ENCODE peak calls at places on chromosomes 7 and 10, in five cellular contexts. Y is Panc1, E is HCT116, K is suprapubic skin, U is stomach. A is an unnamed sample.

GRCh38 chr7:139746652-139747051 is 31.1 kb downstream of the HIPK2 start:
- DNase-seq in Y (no peak), E (no peak), K (no peak), U (no peak), A (no peak)

GRCh38 chr7:23925088-23925487 is 215.1 kb downstream of the STK31 start:
- DNase-seq in Y (no peak), E (no peak), K (no peak), U (no peak), A (no peak)

GRCh38 chr10:32005050-32005449 is 51.2 kb downstream of the KIF5B start:
- DNase-seq in Y (peak), E (peak), K (no peak), U (peak), A (peak)

GRCh38 chr7:64999165-65000004 is 7.1 kb downstream of the ERV3-1 start:
- DNase-seq in Y (no peak), E (no peak), K (no peak), U (peak), A (no peak)

GRCh38 chr10:63266337-63267327 is 133.5 kb downstream of the NRBF2 start:
- DNase-seq in Y (peak), E (no peak), K (no peak), U (no peak), A (no peak)

GRCh38 chr10:131947631-131948347 is 33.9 kb downstream of the BNIP3 start:
- DNase-seq in Y (peak), E (no peak), K (peak), U (no peak), A (no peak)

GRCh38 chr10:88110822-88111221 is 247.4 kb downstream of the PTEN start:
- DNase-seq in Y (no peak), E (no peak), K (no peak), U (no peak), A (no peak)

GRCh38 chr7:40546616-40547501 is 412.1 kb downstream of the SUGCT start:
- DNase-seq in Y (no peak), E (no peak), K (no peak), U (no peak), A (no peak)

GRCh38 chr7:151024435-151025056 is at the start of gene ATG9B:
- DNase-seq in Y (no peak), E (no peak), K (no peak), U (no peak), A (no peak)

GRCh38 chr10:88386878-88387773 is 196.0 kb downstream of the RNLS start:
- DNase-seq in Y (no peak), E (peak), K (no peak), U (no peak), A (no peak)

GRCh38 chr7:155052982-155053381 is 17.1 kb upstream of the HTR5A start:
- DNase-seq in Y (no peak), E (no peak), K (no peak), U (no peak), A (no peak)

GRCh38 chr10:119347181-119347974 is 140.0 kb downstream of the GRK5 start:
- DNase-seq in Y (no peak), E (no peak), K (no peak), U (no peak), A (no peak)

GRCh38 chr10:74825371-74826141 is 844 bp upstream of the KAT6B start:
- DNase-seq in Y (no peak), E (no peak), K (no peak), U (peak), A (no peak)

GRCh38 chr7:81256991-81257390 is 338.1 kb upstream of the SEMA3C start:
- DNase-seq in Y (no peak), E (no peak), K (no peak), U (no peak), A (no peak)

GRCh38 chr10:99850041-99850766 is 67.8 kb downstream of the ABCC2 start:
- DNase-seq in Y (no peak), E (no peak), K (no peak), U (no peak), A (no peak)

GRCh38 chr7:43735802-43736603 is 6.7 kb upstream of the COA1 start:
- DNase-seq in Y (no peak), E (no peak), K (no peak), U (no peak), A (no peak)

GRCh38 chr7:490461-491291 is 29.0 kb downstream of the PDGFA start:
- DNase-seq in Y (no peak), E (no peak), K (peak), U (no peak), A (peak)

GRCh38 chr7:105017263-105018051 is 3.5 kb downstream of the KMT2E start:
- DNase-seq in Y (no peak), E (no peak), K (no peak), U (no peak), A (no peak)

GRCh38 chr7:105013818-105014724 is at the start of gene KMT2E:
- DNase-seq in Y (no peak), E (peak), K (peak), U (peak), A (peak)

GRCh38 chr7:105016083-105017075 is 2.4 kb downstream of the KMT2E start:
- DNase-seq in Y (no peak), E (no peak), K (no peak), U (no peak), A (no peak)

GRCh38 chr7:105014725-105015630 is 973 bp downstream of the KMT2E start:
- DNase-seq in Y (peak), E (no peak), K (no peak), U (peak), A (peak)

GRCh38 chr7:105015631-105015965 is 1.6 kb downstream of the KMT2E start:
- DNase-seq in Y (no peak), E (no peak), K (no peak), U (peak), A (peak)
- TF ChIP-seq POLR2AphosphoS5 in Y (no peak), E (no peak), K (no peak), U (no peak), A (no peak)

DNA sequence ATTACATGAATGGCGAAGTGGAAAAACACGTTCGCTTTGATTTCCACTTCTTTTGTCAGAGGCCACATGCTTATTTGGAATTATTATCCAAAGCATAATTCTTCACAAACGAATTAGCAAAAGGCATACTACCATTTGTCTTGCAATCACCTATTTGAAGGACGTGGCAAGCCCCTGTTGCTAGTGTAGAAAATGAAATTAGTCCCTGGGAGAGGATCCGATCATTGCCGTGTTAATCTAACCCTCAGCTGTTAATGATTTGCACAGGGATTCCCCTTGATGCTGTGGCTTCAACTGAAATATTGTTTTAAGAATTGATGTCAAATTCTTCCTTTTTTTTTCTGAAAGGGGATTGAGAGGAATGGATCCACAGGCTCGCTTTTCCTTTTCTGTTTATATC is 4.6 kb downstream of the AGMO start:
- DNase-seq in Y (no peak), E (no peak), K (no peak), U (no peak), A (no peak)
- H3K27ac ChIP-seq in Y (no peak), E (no peak), K (no peak), U (no peak), A (no peak)

DNA sequence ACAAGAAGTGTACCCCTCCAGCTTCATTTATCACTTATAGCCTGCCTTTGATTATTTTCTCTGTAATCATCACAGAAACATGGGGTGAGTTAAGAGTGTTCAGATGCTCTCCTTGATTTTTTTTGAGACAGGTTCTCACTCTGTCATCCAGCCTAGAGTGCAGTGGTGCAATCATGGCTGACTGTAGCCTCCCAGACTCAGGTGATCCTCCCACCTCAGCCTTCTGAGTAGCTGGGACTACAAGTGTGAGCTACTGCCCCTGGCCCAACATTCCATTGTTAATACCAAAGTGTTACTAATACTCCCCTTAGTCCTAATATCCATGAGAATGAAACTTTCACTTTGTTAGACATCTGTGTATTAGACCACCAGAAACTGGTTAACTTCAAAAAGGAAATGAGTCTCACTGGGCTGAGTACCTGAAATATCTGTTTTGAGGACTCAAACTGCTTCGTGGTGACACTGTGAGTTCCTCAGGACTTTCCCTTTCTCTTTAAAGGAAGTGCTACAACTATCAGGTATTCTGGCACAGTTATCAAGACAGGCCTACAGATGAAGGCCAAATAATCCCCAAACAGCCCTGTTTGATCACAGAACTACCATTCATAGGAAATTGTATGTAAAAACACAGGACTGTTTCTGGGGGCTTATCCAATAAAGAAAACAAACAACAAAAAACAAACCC is 20.5 kb upstream of the CFAP70 start:
- DNase-seq in Y (no peak), E (no peak), K (no peak), U (no peak), A (no peak)
- TF ChIP-seq CTCF in Y (no peak), E (no peak), K (no peak), U (no peak), A (no peak)

GRCh38 chr10:73802276-73802991 is 9.0 kb downstream of the NDST2 start:
- DNase-seq in Y (no peak), E (no peak), K (no peak), U (peak), A (peak)
- TF ChIP-seq POLR2AphosphoS5 in Y (peak), E (no peak), K (no peak), U (no peak), A (peak)

GRCh38 chr10:44064987-44065787 is 319.7 kb downstream of the CXCL12 start:
- DNase-seq in Y (no peak), E (no peak), K (no peak), U (no peak), A (no peak)
- H3K27ac ChIP-seq in Y (no peak), E (no peak), K (no peak), U (peak), A (no peak)